ENCODE peak calls at places on chromosomes 4 and X, in eight cellular contexts. One of them, this sample, is unnamed.

GRCh38 chr4:156545003-156545785 is 426.4 kb downstream of the PDGFC start:
- DNase-seq in neural progenitor cell: no peak
- DNase-seq in mammary epithelial cell: no peak
- DNase-seq in PC-3: no peak
- DNase-seq in left ventricle myocardium inferior: no peak
- DNase-seq in astrocyte: peak
- DNase-seq in AG04450: no peak
- DNase-seq in A549: no peak
- DNase-seq in this sample: peak

GRCh38 chrX:21176927-21177571 is 197.2 kb upstream of the CNKSR2 start:
- DNase-seq in neural progenitor cell: no peak
- DNase-seq in mammary epithelial cell: no peak
- DNase-seq in PC-3: peak
- DNase-seq in left ventricle myocardium inferior: no peak
- DNase-seq in astrocyte: no peak
- DNase-seq in AG04450: no peak
- DNase-seq in A549: peak
- DNase-seq in this sample: no peak

GRCh38 chr4:172962564-172963353 is 205.9 kb upstream of the GALNT7 start:
- DNase-seq in neural progenitor cell: no peak
- DNase-seq in mammary epithelial cell: peak
- DNase-seq in PC-3: peak
- DNase-seq in left ventricle myocardium inferior: no peak
- DNase-seq in astrocyte: peak
- DNase-seq in AG04450: peak
- DNase-seq in A549: peak
- DNase-seq in this sample: peak

GRCh38 chr4:22873899-22874298 is 181.2 kb downstream of the GBA3 start:
- DNase-seq in neural progenitor cell: no peak
- DNase-seq in mammary epithelial cell: no peak
- DNase-seq in PC-3: no peak
- DNase-seq in left ventricle myocardium inferior: no peak
- DNase-seq in astrocyte: no peak
- DNase-seq in AG04450: no peak
- DNase-seq in A549: no peak
- DNase-seq in this sample: no peak

GRCh38 chr4:90357117-90357710 is 230.0 kb downstream of the CCSER1 start:
- DNase-seq in neural progenitor cell: peak
- DNase-seq in mammary epithelial cell: peak
- DNase-seq in PC-3: peak
- DNase-seq in left ventricle myocardium inferior: no peak
- DNase-seq in astrocyte: peak
- DNase-seq in AG04450: peak
- DNase-seq in A549: peak
- DNase-seq in this sample: no peak

GRCh38 chr4:153267013-153267412 is 62.8 kb downstream of the TRIM2 start:
- DNase-seq in neural progenitor cell: no peak
- DNase-seq in mammary epithelial cell: no peak
- DNase-seq in PC-3: no peak
- DNase-seq in left ventricle myocardium inferior: no peak
- DNase-seq in astrocyte: peak
- DNase-seq in AG04450: peak
- DNase-seq in A549: no peak
- DNase-seq in this sample: no peak

GRCh38 chr4:55359397-55359916 is 13.4 kb downstream of the SRD5A3 start:
- DNase-seq in neural progenitor cell: no peak
- DNase-seq in mammary epithelial cell: no peak
- DNase-seq in PC-3: no peak
- DNase-seq in left ventricle myocardium inferior: no peak
- DNase-seq in astrocyte: peak
- DNase-seq in AG04450: no peak
- DNase-seq in A549: no peak
- DNase-seq in this sample: peak

GRCh38 chr4:94304365-94304971 is 38.2 kb downstream of the HPGDS start:
- DNase-seq in neural progenitor cell: peak
- DNase-seq in mammary epithelial cell: peak
- DNase-seq in PC-3: peak
- DNase-seq in left ventricle myocardium inferior: no peak
- DNase-seq in astrocyte: no peak
- DNase-seq in AG04450: no peak
- DNase-seq in A549: peak
- DNase-seq in this sample: no peak

GRCh38 chrX:46574337-46574940 is 874 bp downstream of the CHST7 start:
- DNase-seq in neural progenitor cell: peak
- DNase-seq in mammary epithelial cell: peak
- DNase-seq in PC-3: no peak
- DNase-seq in left ventricle myocardium inferior: no peak
- DNase-seq in astrocyte: no peak
- DNase-seq in AG04450: no peak
- DNase-seq in A549: peak
- DNase-seq in this sample: no peak
- TF ChIP-seq CTCF in neural progenitor cell: no peak
- TF ChIP-seq CTCF in mammary epithelial cell: no peak
- TF ChIP-seq CTCF in PC-3: no peak
- TF ChIP-seq CTCF in left ventricle myocardium inferior: no peak
- TF ChIP-seq CTCF in astrocyte: no peak
- TF ChIP-seq CTCF in AG04450: no peak
- TF ChIP-seq CTCF in A549: no peak
- TF ChIP-seq CTCF in this sample: no peak

DNA sequence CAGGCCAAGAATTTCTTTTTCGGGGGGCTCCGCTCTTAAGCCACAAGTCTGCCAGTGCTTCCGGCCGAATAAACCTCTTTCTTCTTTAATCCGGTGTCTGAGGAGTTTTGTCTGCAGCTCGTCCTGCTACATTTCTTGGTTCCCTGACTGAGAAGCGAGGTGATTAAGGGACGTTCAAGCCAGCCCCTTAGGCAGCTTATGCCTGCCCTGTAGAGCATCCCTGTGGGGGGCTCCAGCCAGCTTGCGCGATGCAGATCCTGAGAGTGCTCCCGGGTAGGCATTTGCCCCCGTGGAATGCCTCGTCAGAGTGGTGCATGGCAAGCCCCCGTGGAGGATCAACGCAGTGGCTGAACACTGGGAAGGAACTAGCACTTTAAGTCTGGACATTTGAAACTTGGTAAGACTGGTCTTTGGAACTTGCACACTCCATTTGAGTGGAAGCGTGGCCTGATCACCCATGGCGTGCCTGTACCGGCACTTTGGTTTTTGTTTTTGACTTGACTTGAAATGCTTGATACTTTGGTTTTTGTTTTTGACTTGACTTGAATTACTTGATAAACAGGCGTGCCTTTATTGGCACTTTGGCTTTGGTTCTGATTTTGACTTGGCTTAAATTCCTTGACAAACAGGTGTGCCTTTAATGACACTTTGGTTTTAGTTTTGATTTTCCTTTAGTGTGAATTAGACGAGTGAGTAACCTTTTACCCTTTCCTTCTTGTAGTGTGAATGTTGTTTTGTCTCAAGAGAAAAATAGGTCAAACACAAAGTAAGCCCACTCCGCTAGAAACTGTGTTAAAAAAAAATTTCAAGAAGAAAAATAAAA is 6.1 kb downstream of the ACOX3 start:
- DNase-seq in neural progenitor cell: peak
- DNase-seq in mammary epithelial cell: no peak
- DNase-seq in PC-3: no peak
- DNase-seq in left ventricle myocardium inferior: no peak
- DNase-seq in astrocyte: no peak
- DNase-seq in AG04450: no peak
- DNase-seq in A549: no peak
- DNase-seq in this sample: no peak
- H3K27ac ChIP-seq in neural progenitor cell: no peak
- H3K27ac ChIP-seq in mammary epithelial cell: no peak
- H3K27ac ChIP-seq in PC-3: no peak
- H3K27ac ChIP-seq in left ventricle myocardium inferior: peak
- H3K27ac ChIP-seq in astrocyte: no peak
- H3K27ac ChIP-seq in AG04450: no peak
- H3K27ac ChIP-seq in A549: no peak
- H3K27ac ChIP-seq in this sample: no peak

DNA sequence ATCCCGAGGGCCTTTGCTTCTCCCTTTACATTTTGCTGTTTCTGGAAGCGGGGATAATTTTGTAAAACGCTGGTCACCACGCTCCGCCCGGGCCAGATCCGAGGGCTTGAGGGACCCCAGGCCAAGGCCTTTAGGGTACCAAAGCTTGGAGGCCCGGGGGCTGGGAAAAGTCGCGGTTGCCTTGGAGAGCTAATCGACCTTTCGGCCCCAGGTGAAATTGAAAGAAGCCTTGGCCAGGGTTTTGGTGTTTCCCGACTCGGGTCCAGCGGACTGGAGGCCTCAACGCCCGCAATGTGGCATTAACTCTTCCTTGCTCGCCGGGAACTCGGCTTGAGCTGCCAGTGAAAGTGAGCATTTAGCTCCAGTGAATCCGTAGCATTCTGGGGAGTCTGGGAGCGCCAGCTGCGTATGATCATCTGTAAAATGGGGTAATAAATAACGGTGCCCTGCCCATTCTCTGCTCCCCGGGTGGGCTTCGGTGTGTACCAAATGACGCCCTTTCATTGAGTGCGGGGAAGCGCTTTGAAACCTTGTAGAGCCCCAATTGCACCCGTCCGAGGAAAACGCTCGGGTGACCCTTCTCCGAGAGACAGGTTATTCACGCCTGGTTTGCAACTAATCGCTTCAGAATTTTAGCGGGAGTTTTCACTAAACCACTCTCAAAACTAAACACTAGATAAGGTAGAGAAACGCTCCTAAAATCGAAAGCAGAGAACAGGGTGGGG is 4.4 kb downstream of the NKX3-2 start:
- DNase-seq in neural progenitor cell: no peak
- DNase-seq in mammary epithelial cell: no peak
- DNase-seq in PC-3: no peak
- DNase-seq in left ventricle myocardium inferior: no peak
- DNase-seq in astrocyte: no peak
- DNase-seq in AG04450: no peak
- DNase-seq in A549: no peak
- DNase-seq in this sample: no peak
- H3K4me3 ChIP-seq in neural progenitor cell: peak
- H3K4me3 ChIP-seq in mammary epithelial cell: no peak
- H3K4me3 ChIP-seq in PC-3: no peak
- H3K4me3 ChIP-seq in left ventricle myocardium inferior: peak
- H3K4me3 ChIP-seq in astrocyte: no peak
- H3K4me3 ChIP-seq in AG04450: no peak
- H3K4me3 ChIP-seq in A549: no peak
- H3K4me3 ChIP-seq in this sample: no peak

GRCh38 chr4:73867783-73868182 is 1.4 kb upstream of the CXCL1 start:
- DNase-seq in neural progenitor cell: no peak
- DNase-seq in mammary epithelial cell: peak
- DNase-seq in PC-3: peak
- DNase-seq in left ventricle myocardium inferior: no peak
- DNase-seq in astrocyte: no peak
- DNase-seq in AG04450: no peak
- DNase-seq in A549: peak
- DNase-seq in this sample: no peak
- TF ChIP-seq CTCF in neural progenitor cell: no peak
- TF ChIP-seq CTCF in mammary epithelial cell: peak
- TF ChIP-seq CTCF in PC-3: peak
- TF ChIP-seq CTCF in left ventricle myocardium inferior: no peak
- TF ChIP-seq CTCF in astrocyte: no peak
- TF ChIP-seq CTCF in AG04450: no peak
- TF ChIP-seq CTCF in A549: no peak
- TF ChIP-seq CTCF in this sample: no peak

GRCh38 chr4:25410820-25411529 is 33.9 kb downstream of the ANAPC4 start:
- DNase-seq in neural progenitor cell: no peak
- DNase-seq in mammary epithelial cell: no peak
- DNase-seq in PC-3: no peak
- DNase-seq in left ventricle myocardium inferior: no peak
- DNase-seq in astrocyte: no peak
- DNase-seq in AG04450: no peak
- DNase-seq in A549: no peak
- DNase-seq in this sample: no peak
- H3K27ac ChIP-seq in neural progenitor cell: no peak
- H3K27ac ChIP-seq in mammary epithelial cell: no peak
- H3K27ac ChIP-seq in PC-3: no peak
- H3K27ac ChIP-seq in left ventricle myocardium inferior: no peak
- H3K27ac ChIP-seq in astrocyte: no peak
- H3K27ac ChIP-seq in AG04450: no peak
- H3K27ac ChIP-seq in A549: no peak
- H3K27ac ChIP-seq in this sample: no peak

DNA sequence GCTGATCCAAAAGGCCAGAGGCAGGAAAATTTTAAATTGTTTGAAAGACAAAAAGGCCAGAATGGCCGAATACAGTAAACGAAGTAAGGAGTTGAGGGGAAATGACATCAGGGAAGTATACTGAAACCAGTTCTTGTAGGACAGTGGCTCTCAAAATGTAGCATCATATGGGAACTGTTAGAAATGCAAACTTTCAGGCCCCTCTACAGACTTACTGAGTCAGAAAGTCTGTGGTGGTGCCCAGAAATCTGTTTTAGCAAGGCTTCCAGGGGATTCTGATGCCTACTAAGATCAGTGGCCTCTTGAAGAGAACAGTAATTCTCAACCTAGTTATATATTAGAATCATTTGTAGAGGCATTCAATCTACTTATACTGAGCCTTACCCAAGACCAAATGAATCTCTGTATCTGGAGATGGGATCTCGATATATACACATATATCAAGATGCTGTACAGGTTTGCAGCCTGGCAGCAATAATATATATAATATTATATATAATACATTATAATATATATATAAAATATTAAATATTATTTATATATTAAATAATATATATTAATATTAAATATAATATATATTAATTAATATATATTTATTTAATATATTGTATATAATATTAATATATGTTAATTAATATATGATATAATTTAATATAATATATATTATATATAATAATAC is 39.7 kb downstream of the ADAMTS3 start:
- DNase-seq in neural progenitor cell: no peak
- DNase-seq in mammary epithelial cell: no peak
- DNase-seq in PC-3: no peak
- DNase-seq in left ventricle myocardium inferior: no peak
- DNase-seq in astrocyte: no peak
- DNase-seq in AG04450: no peak
- DNase-seq in A549: no peak
- DNase-seq in this sample: no peak
- H3K4me3 ChIP-seq in neural progenitor cell: no peak
- H3K4me3 ChIP-seq in mammary epithelial cell: no peak
- H3K4me3 ChIP-seq in PC-3: no peak
- H3K4me3 ChIP-seq in left ventricle myocardium inferior: no peak
- H3K4me3 ChIP-seq in astrocyte: no peak
- H3K4me3 ChIP-seq in AG04450: no peak
- H3K4me3 ChIP-seq in A549: no peak
- H3K4me3 ChIP-seq in this sample: no peak

GRCh38 chrX:13764765-13765164 is 30.2 kb downstream of the OFD1 start:
- DNase-seq in neural progenitor cell: peak
- DNase-seq in mammary epithelial cell: no peak
- DNase-seq in PC-3: no peak
- DNase-seq in left ventricle myocardium inferior: no peak
- DNase-seq in astrocyte: no peak
- DNase-seq in AG04450: no peak
- DNase-seq in A549: peak
- DNase-seq in this sample: no peak
- TF ChIP-seq CTCF in neural progenitor cell: peak
- TF ChIP-seq CTCF in mammary epithelial cell: peak
- TF ChIP-seq CTCF in PC-3: peak
- TF ChIP-seq CTCF in left ventricle myocardium inferior: peak
- TF ChIP-seq CTCF in astrocyte: peak
- TF ChIP-seq CTCF in AG04450: peak
- TF ChIP-seq CTCF in A549: no peak
- TF ChIP-seq CTCF in this sample: no peak

GRCh38 chr4:147361726-147362125 is 119.2 kb upstream of the EDNRA start:
- DNase-seq in neural progenitor cell: no peak
- DNase-seq in mammary epithelial cell: peak
- DNase-seq in PC-3: peak
- DNase-seq in left ventricle myocardium inferior: no peak
- DNase-seq in astrocyte: peak
- DNase-seq in AG04450: peak
- DNase-seq in A549: peak
- DNase-seq in this sample: peak
- H3K27ac ChIP-seq in neural progenitor cell: no peak
- H3K27ac ChIP-seq in mammary epithelial cell: peak
- H3K27ac ChIP-seq in PC-3: peak
- H3K27ac ChIP-seq in left ventricle myocardium inferior: peak
- H3K27ac ChIP-seq in astrocyte: peak
- H3K27ac ChIP-seq in AG04450: peak
- H3K27ac ChIP-seq in A549: peak
- H3K27ac ChIP-seq in this sample: peak

GRCh38 chr4:163404570-163404969 is 60.9 kb downstream of the NPY5R start:
- DNase-seq in neural progenitor cell: no peak
- DNase-seq in mammary epithelial cell: no peak
- DNase-seq in PC-3: no peak
- DNase-seq in left ventricle myocardium inferior: no peak
- DNase-seq in astrocyte: no peak
- DNase-seq in AG04450: no peak
- DNase-seq in A549: no peak
- DNase-seq in this sample: no peak
- H3K4me3 ChIP-seq in neural progenitor cell: no peak
- H3K4me3 ChIP-seq in mammary epithelial cell: no peak
- H3K4me3 ChIP-seq in PC-3: no peak
- H3K4me3 ChIP-seq in left ventricle myocardium inferior: peak
- H3K4me3 ChIP-seq in astrocyte: no peak
- H3K4me3 ChIP-seq in AG04450: no peak
- H3K4me3 ChIP-seq in A549: no peak
- H3K4me3 ChIP-seq in this sample: peak